ENCODE peak calls at places on chromosomes 2 and 18, in four cellular contexts. Y is neural crest cell, K is choroid plexus epithelial cell, N is ovary. W is an unnamed sample.

GRCh38 chr2:238237441-238237840 is 2.4 kb downstream of the HES6 start:
- DNase-seq in Y (no peak), N (no peak), K (no peak), W (no peak)

GRCh38 chr2:8615252-8616083 is 66.4 kb upstream of the ID2 start:
- DNase-seq in K (no peak), N (no peak), Y (no peak), W (no peak)

GRCh38 chr2:236180831-236181453 is 12.8 kb upstream of the GBX2 start:
- DNase-seq in Y (peak), N (peak), K (peak), W (peak)

GRCh38 chr2:160906878-160907277 is 253.3 kb upstream of the TANK start:
- DNase-seq in K (peak), N (no peak), Y (no peak), W (no peak)

GRCh38 chr2:211756266-211756665 is 782.3 kb downstream of the ERBB4 start:
- DNase-seq in Y (no peak), K (no peak), N (no peak), W (no peak)

GRCh38 chr2:132547089-132547687 is 122.8 kb downstream of the LYPD1 start:
- DNase-seq in Y (peak), N (peak), K (peak), W (peak)

GRCh38 chr2:32496657-32497056 is 131.2 kb upstream of the TTC27 start:
- DNase-seq in K (no peak), Y (no peak), N (no peak), W (no peak)

GRCh38 chr2:134402385-134402784 is 148.5 kb downstream of the MGAT5 start:
- DNase-seq in Y (no peak), K (peak), N (no peak), W (no peak)

GRCh38 chr18:79439201-79440023 is 43.7 kb downstream of the NFATC1 start:
- DNase-seq in K (no peak), N (no peak), Y (no peak), W (no peak)

GRCh38 chr2:15186118-15186517 is 375.0 kb downstream of the NBAS start:
- DNase-seq in K (no peak), N (no peak), Y (no peak), W (no peak)

GRCh38 chr2:15184491-15184890 is 376.6 kb downstream of the NBAS start:
- DNase-seq in N (no peak), Y (no peak), K (no peak), W (no peak)

GRCh38 chr2:15191801-15192200 is 369.3 kb downstream of the NBAS start:
- DNase-seq in Y (no peak), N (no peak), K (no peak), W (no peak)

GRCh38 chr2:15189236-15189635 is 371.9 kb downstream of the NBAS start:
- DNase-seq in Y (no peak), K (no peak), N (no peak), W (no peak)
- TF ChIP-seq CTCF in Y (no peak), K (no peak), N (no peak), W (no peak)

GRCh38 chr2:42335514-42336104 is 25.4 kb downstream of the COX7A2L start:
- DNase-seq in N (no peak), Y (no peak), K (no peak), W (no peak)

GRCh38 chr2:42336361-42336965 is 24.6 kb downstream of the COX7A2L start:
- DNase-seq in N (no peak), K (no peak), Y (no peak), W (no peak)

GRCh38 chr2:42338567-42339190 is 22.3 kb downstream of the COX7A2L start:
- DNase-seq in Y (no peak), N (no peak), K (no peak), W (no peak)

GRCh38 chr2:42337846-42338566 is 23.0 kb downstream of the COX7A2L start:
- DNase-seq in K (no peak), Y (no peak), N (no peak), W (no peak)

GRCh38 chr2:42337356-42337820 is 23.6 kb downstream of the COX7A2L start:
- DNase-seq in Y (no peak), N (no peak), K (no peak), W (no peak)
- TF ChIP-seq CTCF in Y (peak), N (no peak), K (peak), W (no peak)

DNA sequence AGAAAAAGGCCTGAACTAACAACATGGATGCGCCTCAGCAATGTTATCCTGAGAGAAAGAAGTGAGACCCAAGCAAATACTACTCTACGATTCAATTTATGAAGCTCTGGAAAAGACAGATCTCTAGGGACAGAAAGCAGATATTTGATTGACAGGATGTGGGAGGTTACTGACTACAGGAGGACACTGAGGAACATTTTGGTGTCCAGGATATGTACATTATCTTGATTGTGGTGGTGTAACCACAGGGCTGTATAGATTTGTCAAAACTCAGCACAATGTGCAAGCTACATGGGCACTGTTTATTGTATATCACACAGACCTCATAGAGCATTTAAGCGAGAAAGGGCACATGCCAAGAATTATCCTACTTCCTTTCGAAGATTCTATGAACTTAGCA is 219.8 kb downstream of the PTGR3 start:
- DNase-seq in K (no peak), Y (no peak), N (no peak), W (no peak)
- TF ChIP-seq CTCF in K (no peak), Y (no peak), N (no peak), W (no peak)

GRCh38 chr2:149332364-149332763 is 2.0 kb downstream of the LYPD6 start:
- DNase-seq in N (no peak), Y (no peak), K (no peak), W (no peak)

GRCh38 chr2:149329470-149330126 is 789 bp upstream of the LYPD6 start:
- DNase-seq in Y (peak), N (peak), K (peak), W (peak)

GRCh38 chr2:149331023-149331400 is 625 bp downstream of the LYPD6 start:
- DNase-seq in N (no peak), Y (peak), K (no peak), W (no peak)

GRCh38 chr2:149329068-149329467 is 1.3 kb upstream of the LYPD6 start:
- DNase-seq in Y (peak), K (no peak), N (no peak), W (no peak)

GRCh38 chr2:149330127-149331022 is at the start of gene LYPD6:
- DNase-seq in N (peak), Y (peak), K (peak), W (peak)
- TF ChIP-seq CTCF in N (no peak), Y (peak), K (no peak), W (no peak)

GRCh38 chr2:54115284-54116137 is at the start of gene ACYP2:
- DNase-seq in K (peak), N (peak), Y (peak), W (peak)
- TF ChIP-seq CTCF in K (peak), N (no peak), Y (no peak), W (no peak)

DNA sequence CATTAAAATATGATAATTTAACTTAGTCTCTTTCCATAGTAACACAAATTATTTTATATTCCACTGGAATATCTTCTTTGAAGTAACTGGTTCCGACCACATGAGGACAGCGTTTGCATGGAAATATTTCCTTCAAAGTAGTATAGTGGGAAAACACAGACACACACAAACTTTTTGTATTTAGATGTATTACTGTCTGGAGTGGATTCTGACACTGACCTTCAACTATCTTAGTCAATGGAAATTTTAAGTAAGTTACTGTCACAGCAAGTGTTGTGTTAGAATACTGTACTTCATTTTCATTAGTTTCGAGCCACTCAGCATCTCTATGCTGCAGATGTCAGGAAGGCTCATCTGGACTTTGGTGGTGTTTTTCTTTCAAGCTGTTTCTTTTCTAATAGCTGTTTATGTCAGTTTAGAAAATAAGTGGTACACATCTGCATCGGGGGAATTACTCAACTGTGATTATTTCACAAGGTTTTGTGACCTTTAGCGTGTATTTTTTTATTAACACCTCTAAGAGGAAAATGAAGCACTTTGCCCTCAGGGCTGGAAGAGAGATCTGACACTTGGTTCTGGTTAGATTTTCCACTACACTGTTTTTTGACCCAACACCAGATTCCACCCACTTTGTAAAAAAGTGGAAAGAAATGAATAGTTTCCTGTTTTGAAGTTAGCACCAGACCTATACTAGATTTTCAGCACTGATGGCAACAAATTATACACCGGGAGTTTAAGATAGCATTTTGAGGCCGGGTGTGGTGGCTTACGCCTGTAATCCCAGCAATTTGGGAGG is 18.9 kb upstream of the THOC1 start:
- DNase-seq in N (no peak), Y (no peak), K (peak), W (no peak)
- TF ChIP-seq CTCF in N (peak), Y (peak), K (peak), W (peak)

GRCh38 chr18:36831139-36831538 is 2.2 kb downstream of the KIAA1328 start:
- DNase-seq in K (no peak), N (no peak), Y (no peak), W (no peak)

GRCh38 chr18:36830141-36830495 is 1.2 kb downstream of the KIAA1328 start:
- DNase-seq in K (no peak), N (no peak), Y (no peak), W (no peak)

GRCh38 chr18:36829362-36830140 is 624 bp downstream of the KIAA1328 start:
- DNase-seq in N (no peak), K (peak), Y (peak), W (peak)

GRCh38 chr18:36828157-36828629 is 609 bp downstream of the TPGS2 start:
- DNase-seq in K (peak), N (no peak), Y (peak), W (no peak)

DNA sequence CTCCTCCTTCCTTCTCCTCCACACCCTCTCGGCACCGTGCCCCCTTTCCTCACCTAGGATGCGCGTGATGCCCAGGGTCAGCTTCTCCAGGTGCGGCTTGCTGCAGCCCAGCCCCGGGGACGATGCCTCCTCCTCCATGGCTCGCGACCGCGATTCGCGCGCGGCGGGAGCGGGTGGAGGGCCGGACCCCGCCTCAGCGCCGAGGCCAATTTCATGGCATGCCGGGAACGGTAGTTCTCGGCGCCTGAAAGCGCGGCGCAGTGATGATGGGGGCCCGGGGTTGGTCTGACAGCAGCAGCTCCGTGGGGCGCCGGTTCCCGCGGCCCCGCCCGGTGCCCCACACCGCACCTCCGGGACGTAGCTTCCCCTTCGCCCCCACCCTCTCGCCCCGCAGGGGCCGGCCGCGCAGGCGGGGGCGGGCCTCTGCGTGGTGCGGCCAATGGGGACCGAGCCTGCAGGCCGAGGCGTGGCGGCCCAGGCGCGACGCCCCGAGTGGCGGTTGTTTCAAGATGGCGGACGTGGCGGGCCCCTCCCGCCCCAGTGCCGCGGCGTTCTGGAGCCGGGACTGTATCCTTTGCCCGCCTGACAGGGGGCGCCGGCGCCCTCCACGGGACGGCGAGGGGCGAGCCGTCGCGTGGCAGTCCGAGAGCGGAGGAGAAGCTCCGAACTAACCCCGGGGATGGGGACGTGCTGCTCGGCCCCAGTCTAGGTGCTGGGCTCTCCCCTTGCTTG is at the start of the genes KIAA1328 and TPGS2:
- DNase-seq in K (peak), Y (peak), N (peak), W (peak)
- TF ChIP-seq CTCF in K (peak), Y (peak), N (no peak), W (peak)